ENCODE peak calls at places on chromosome 16, in seven cellular contexts. O is amygdala; S is CD4-positive, alpha-beta T cell; Q is amniotic stem cell; A is CD4-positive, CD25-positive, alpha-beta regulatory T cell; X is Kasumi-1; K is activated T-helper 2 cell treated with anti-CD3 and anti-CD28 coated beads, Interferon-gamma antibody, Interleukin-2, Interleukin-4, amounts not matched to agents 10 μg/mL and 5 μg/mL and 100 μg/mL, durations not matched to agents 14 hours and 24 hours and 36 hours. Y is an unnamed sample.

GRCh38 chr16:82658796-82659195 is 32.0 kb downstream of the CDH13 start:
- DNase-seq in O (no peak), S (no peak), Q (no peak), A (no peak), X (no peak), K (no peak), Y (no peak)

GRCh38 chr16:3480901-3481695 is 14.2 kb downstream of the C16orf90 start:
- DNase-seq in O (no peak), S (no peak), Q (no peak), A (no peak), X (no peak), K (no peak), Y (no peak)

GRCh38 chr16:12187939-12188673 is 211.6 kb downstream of the SNX29 start:
- DNase-seq in O (no peak), S (no peak), Q (no peak), A (no peak), X (no peak), K (no peak), Y (no peak)

GRCh38 chr16:85396879-85397871 is 215.9 kb upstream of the GSE1 start:
- DNase-seq in O (no peak), S (no peak), Q (no peak), A (no peak), X (no peak), K (no peak), Y (no peak)

GRCh38 chr16:84563776-84564420 is 54.0 kb downstream of the COTL1 start:
- DNase-seq in O (no peak), S (no peak), Q (no peak), A (no peak), X (no peak), K (no peak), Y (no peak)

GRCh38 chr16:89168381-89169189 is 3.0 kb upstream of the CDH15 start:
- DNase-seq in O (no peak), S (no peak), Q (no peak), A (no peak), X (no peak), K (no peak), Y (no peak)

GRCh38 chr16:56632160-56632847 is at the start of gene MT1M:
- DNase-seq in O (peak), S (no peak), Q (no peak), A (no peak), X (no peak), K (no peak), Y (peak)

GRCh38 chr16:53744449-53744848 is 40.5 kb downstream of the FTO start:
- DNase-seq in O (no peak), S (peak), Q (no peak), A (peak), X (no peak), K (no peak), Y (no peak)

GRCh38 chr16:67552476-67552875 is 9.8 kb upstream of the CTCF start:
- DNase-seq in O (no peak), S (no peak), Q (no peak), A (no peak), X (no peak), K (no peak), Y (no peak)

GRCh38 chr16:55240933-55241332 is 83.1 kb upstream of the IRX6 start:
- DNase-seq in O (no peak), S (no peak), Q (no peak), A (no peak), X (no peak), K (no peak), Y (no peak)

GRCh38 chr16:28873543-28874201 is 4.6 kb upstream of the ATP2A1 start:
- DNase-seq in O (no peak), S (peak), Q (no peak), A (peak), X (no peak), K (peak), Y (peak)

GRCh38 chr16:57916735-57917450 is 54.0 kb downstream of the CNGB1 start:
- DNase-seq in O (no peak), S (no peak), Q (no peak), A (no peak), X (no peak), K (no peak), Y (no peak)

GRCh38 chr16:20886320-20886719 is 13.8 kb downstream of the DCUN1D3 start:
- DNase-seq in O (no peak), S (no peak), Q (no peak), A (no peak), X (no peak), K (no peak), Y (no peak)

GRCh38 chr16:88589441-88589840 is 19.2 kb downstream of the ZC3H18 start:
- DNase-seq in O (no peak), S (no peak), Q (no peak), A (peak), X (no peak), K (no peak), Y (no peak)

GRCh38 chr16:27291106-27291505 is 22.5 kb upstream of the NSMCE1 start:
- DNase-seq in O (no peak), S (no peak), Q (no peak), A (no peak), X (no peak), K (no peak), Y (no peak)

GRCh38 chr16:85615014-85615851 is 2.1 kb downstream of the GSE1 start:
- DNase-seq in O (no peak), S (peak), Q (no peak), A (no peak), X (peak), K (no peak), Y (peak)

GRCh38 chr16:64829678-64830077 is 292.2 kb downstream of the CDH11 start:
- DNase-seq in O (no peak), S (no peak), Q (no peak), A (no peak), X (no peak), K (no peak), Y (no peak)

GRCh38 chr16:88128556-88128955 is 177.3 kb downstream of the BANP start:
- DNase-seq in O (no peak), S (no peak), Q (no peak), A (no peak), X (no peak), K (no peak), Y (no peak)

GRCh38 chr16:53999123-53999522 is 287.5 kb downstream of the IRX3 start:
- DNase-seq in O (no peak), S (no peak), Q (no peak), A (no peak), X (no peak), K (no peak), Y (no peak)

GRCh38 chr16:14350081-14350480 is 279.0 kb downstream of the MRTFB start:
- DNase-seq in O (no peak), S (no peak), Q (no peak), A (no peak), X (no peak), K (no peak), Y (no peak)

GRCh38 chr16:67456383-67457140 is 24.4 kb downstream of the ATP6V0D1 start:
- DNase-seq in O (peak), S (no peak), Q (no peak), A (no peak), X (no peak), K (no peak), Y (no peak)

GRCh38 chr16:78684040-78684611 is 584.7 kb downstream of the WWOX start:
- DNase-seq in O (no peak), S (no peak), Q (no peak), A (no peak), X (no peak), K (no peak), Y (no peak)

GRCh38 chr16:51305337-51305736 is 154.3 kb upstream of the SALL1 start:
- DNase-seq in O (no peak), S (no peak), Q (no peak), A (no peak), X (no peak), K (no peak), Y (no peak)

GRCh38 chr16:57956924-57957323 is 14.0 kb downstream of the CNGB1 start:
- DNase-seq in O (no peak), S (no peak), Q (no peak), A (no peak), X (no peak), K (no peak), Y (peak)